ENCODE peak calls at places on chromosome 1, in eight cellular contexts. One of them, this sample, is unnamed.

GRCh38 chr1:183630748-183631147 is 4.8 kb downstream of the ARPC5 start:
- DNase-seq in ovary: no peak
- DNase-seq in sigmoid colon: no peak
- DNase-seq in stomach: no peak
- DNase-seq in H1: no peak
- DNase-seq in A549: no peak
- DNase-seq in transverse colon: no peak
- DNase-seq in suprapubic skin: no peak
- DNase-seq in this sample: no peak

GRCh38 chr1:245984390-245985155 is 522.5 kb downstream of the SMYD3 start:
- DNase-seq in ovary: no peak
- DNase-seq in sigmoid colon: no peak
- DNase-seq in stomach: no peak
- DNase-seq in H1: no peak
- DNase-seq in A549: no peak
- DNase-seq in transverse colon: no peak
- DNase-seq in suprapubic skin: no peak
- DNase-seq in this sample: no peak

GRCh38 chr1:84164567-84165021 is 20.5 kb downstream of the PRKACB start:
- DNase-seq in ovary: no peak
- DNase-seq in sigmoid colon: no peak
- DNase-seq in stomach: no peak
- DNase-seq in H1: no peak
- DNase-seq in A549: no peak
- DNase-seq in transverse colon: no peak
- DNase-seq in suprapubic skin: no peak
- DNase-seq in this sample: no peak

GRCh38 chr1:73868824-73869223 is 329.2 kb downstream of the LRRIQ3 start:
- DNase-seq in ovary: no peak
- DNase-seq in sigmoid colon: no peak
- DNase-seq in stomach: no peak
- DNase-seq in H1: no peak
- DNase-seq in A549: no peak
- DNase-seq in transverse colon: no peak
- DNase-seq in suprapubic skin: no peak
- DNase-seq in this sample: no peak

GRCh38 chr1:44523747-44524146 is 118.7 kb downstream of the RNF220 start:
- DNase-seq in ovary: no peak
- DNase-seq in sigmoid colon: no peak
- DNase-seq in stomach: no peak
- DNase-seq in H1: no peak
- DNase-seq in A549: no peak
- DNase-seq in transverse colon: no peak
- DNase-seq in suprapubic skin: no peak
- DNase-seq in this sample: no peak

GRCh38 chr1:10932088-10932487 is 80.4 kb upstream of the TARDBP start:
- DNase-seq in ovary: no peak
- DNase-seq in sigmoid colon: no peak
- DNase-seq in stomach: no peak
- DNase-seq in H1: no peak
- DNase-seq in A549: no peak
- DNase-seq in transverse colon: no peak
- DNase-seq in suprapubic skin: no peak
- DNase-seq in this sample: no peak

GRCh38 chr1:186730951-186731350 is 50.7 kb upstream of the PTGS2 start:
- DNase-seq in ovary: no peak
- DNase-seq in sigmoid colon: no peak
- DNase-seq in stomach: no peak
- DNase-seq in H1: no peak
- DNase-seq in A549: no peak
- DNase-seq in transverse colon: no peak
- DNase-seq in suprapubic skin: no peak
- DNase-seq in this sample: no peak

GRCh38 chr1:4586611-4587010 is 67.8 kb upstream of the AJAP1 start:
- DNase-seq in ovary: no peak
- DNase-seq in sigmoid colon: no peak
- DNase-seq in stomach: no peak
- DNase-seq in H1: no peak
- DNase-seq in A549: no peak
- DNase-seq in transverse colon: no peak
- DNase-seq in suprapubic skin: no peak
- DNase-seq in this sample: no peak

GRCh38 chr1:227913969-227914791 is 33.6 kb downstream of the WNT9A start:
- DNase-seq in ovary: no peak
- DNase-seq in sigmoid colon: no peak
- DNase-seq in stomach: no peak
- DNase-seq in H1: no peak
- DNase-seq in A549: no peak
- DNase-seq in transverse colon: no peak
- DNase-seq in suprapubic skin: no peak
- DNase-seq in this sample: no peak

GRCh38 chr1:153307221-153307600 is 5.5 kb downstream of the PGLYRP3 start:
- DNase-seq in ovary: no peak
- DNase-seq in sigmoid colon: no peak
- DNase-seq in stomach: no peak
- DNase-seq in H1: no peak
- DNase-seq in A549: no peak
- DNase-seq in transverse colon: no peak
- DNase-seq in suprapubic skin: no peak
- DNase-seq in this sample: no peak

GRCh38 chr1:232283864-232284263 is 346.1 kb downstream of the SIPA1L2 start:
- DNase-seq in ovary: no peak
- DNase-seq in sigmoid colon: no peak
- DNase-seq in stomach: no peak
- DNase-seq in H1: no peak
- DNase-seq in A549: no peak
- DNase-seq in transverse colon: no peak
- DNase-seq in suprapubic skin: no peak
- DNase-seq in this sample: no peak

GRCh38 chr1:28871631-28872401 is 42.6 kb upstream of the EPB41 start:
- DNase-seq in ovary: no peak
- DNase-seq in sigmoid colon: no peak
- DNase-seq in stomach: no peak
- DNase-seq in H1: no peak
- DNase-seq in A549: no peak
- DNase-seq in transverse colon: no peak
- DNase-seq in suprapubic skin: no peak
- DNase-seq in this sample: no peak

GRCh38 chr1:7026188-7026587 is 240.9 kb downstream of the CAMTA1 start:
- DNase-seq in ovary: no peak
- DNase-seq in sigmoid colon: no peak
- DNase-seq in stomach: no peak
- DNase-seq in H1: no peak
- DNase-seq in A549: peak
- DNase-seq in transverse colon: no peak
- DNase-seq in suprapubic skin: no peak
- DNase-seq in this sample: no peak

GRCh38 chr1:179588425-179589024 is 3.1 kb upstream of the TDRD5 start:
- DNase-seq in ovary: no peak
- DNase-seq in sigmoid colon: no peak
- DNase-seq in stomach: no peak
- DNase-seq in H1: no peak
- DNase-seq in A549: no peak
- DNase-seq in transverse colon: no peak
- DNase-seq in suprapubic skin: no peak
- DNase-seq in this sample: no peak

GRCh38 chr1:210098376-210098775 is 134.2 kb upstream of the SERTAD4 start:
- DNase-seq in ovary: no peak
- DNase-seq in sigmoid colon: no peak
- DNase-seq in stomach: no peak
- DNase-seq in H1: no peak
- DNase-seq in A549: no peak
- DNase-seq in transverse colon: no peak
- DNase-seq in suprapubic skin: no peak
- DNase-seq in this sample: no peak

GRCh38 chr1:210099921-210100320 is 132.7 kb upstream of the SERTAD4 start:
- DNase-seq in ovary: no peak
- DNase-seq in sigmoid colon: no peak
- DNase-seq in stomach: no peak
- DNase-seq in H1: no peak
- DNase-seq in A549: no peak
- DNase-seq in transverse colon: no peak
- DNase-seq in suprapubic skin: no peak
- DNase-seq in this sample: no peak

DNA sequence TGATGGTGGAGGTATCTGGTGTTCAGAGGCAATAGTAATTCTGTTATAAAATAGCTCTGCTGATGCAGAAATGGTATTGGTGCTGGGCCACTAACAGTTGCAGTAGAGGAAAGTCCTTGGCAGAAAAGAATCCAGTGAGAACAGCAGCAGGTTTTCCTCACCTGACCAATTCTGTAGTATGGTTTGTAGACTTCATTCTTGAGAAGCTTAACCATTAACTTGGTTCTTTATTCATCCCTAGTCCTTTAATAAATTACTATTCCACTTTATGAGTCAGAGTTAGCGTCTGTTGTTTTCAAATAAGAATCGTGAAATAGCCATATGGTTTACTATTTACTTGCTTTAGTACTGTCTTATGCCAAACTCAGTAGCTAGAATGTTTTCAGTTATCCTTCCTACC is 128.5 kb upstream of the SERTAD4 start:
- DNase-seq in ovary: no peak
- DNase-seq in sigmoid colon: no peak
- DNase-seq in stomach: no peak
- DNase-seq in H1: no peak
- DNase-seq in A549: no peak
- DNase-seq in transverse colon: no peak
- DNase-seq in suprapubic skin: no peak
- DNase-seq in this sample: no peak
- TF ChIP-seq EP300 in ovary: no peak
- TF ChIP-seq EP300 in sigmoid colon: no peak
- TF ChIP-seq EP300 in stomach: no peak
- TF ChIP-seq EP300 in H1: no peak
- TF ChIP-seq EP300 in A549: no peak
- TF ChIP-seq EP300 in transverse colon: no peak
- TF ChIP-seq EP300 in suprapubic skin: no peak
- TF ChIP-seq EP300 in this sample: no peak

GRCh38 chr1:160401972-160402795 is 1.8 kb downstream of the VANGL2 start:
- DNase-seq in ovary: no peak
- DNase-seq in sigmoid colon: no peak
- DNase-seq in stomach: no peak
- DNase-seq in H1: no peak
- DNase-seq in A549: no peak
- DNase-seq in transverse colon: no peak
- DNase-seq in suprapubic skin: no peak
- DNase-seq in this sample: no peak
- H3K4me3 ChIP-seq in ovary: no peak
- H3K4me3 ChIP-seq in sigmoid colon: peak
- H3K4me3 ChIP-seq in stomach: peak
- H3K4me3 ChIP-seq in H1: peak
- H3K4me3 ChIP-seq in A549: no peak
- H3K4me3 ChIP-seq in transverse colon: no peak
- H3K4me3 ChIP-seq in suprapubic skin: peak
- H3K4me3 ChIP-seq in this sample: no peak

DNA sequence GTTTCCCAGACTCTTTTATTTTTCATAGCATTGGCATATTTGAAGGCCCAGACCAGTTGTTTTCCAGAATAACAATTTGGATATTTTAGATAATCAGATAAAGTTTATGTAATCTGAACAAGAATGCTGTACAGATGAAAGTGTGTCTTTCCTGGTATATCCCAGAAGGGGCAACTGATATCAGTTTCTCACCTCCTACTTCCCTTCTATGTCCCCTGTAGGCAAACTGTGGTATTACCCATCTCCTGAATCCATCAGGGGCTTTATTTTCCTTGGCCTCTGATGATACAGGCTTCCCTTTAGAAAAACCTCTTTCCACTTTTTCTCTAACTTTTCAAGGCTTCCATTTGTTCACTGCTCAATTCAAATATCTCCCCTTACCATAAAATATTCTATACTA is 87.5 kb upstream of the RGS1 start:
- DNase-seq in ovary: no peak
- DNase-seq in sigmoid colon: no peak
- DNase-seq in stomach: no peak
- DNase-seq in H1: no peak
- DNase-seq in A549: peak
- DNase-seq in transverse colon: no peak
- DNase-seq in suprapubic skin: no peak
- DNase-seq in this sample: no peak
- TF ChIP-seq CTCF in ovary: no peak
- TF ChIP-seq CTCF in sigmoid colon: no peak
- TF ChIP-seq CTCF in stomach: no peak
- TF ChIP-seq CTCF in H1: peak
- TF ChIP-seq CTCF in A549: no peak
- TF ChIP-seq CTCF in transverse colon: no peak
- TF ChIP-seq CTCF in suprapubic skin: no peak
- TF ChIP-seq CTCF in this sample: no peak

GRCh38 chr1:230463760-230464159 is 37.6 kb upstream of the PGBD5 start:
- DNase-seq in ovary: no peak
- DNase-seq in sigmoid colon: no peak
- DNase-seq in stomach: no peak
- DNase-seq in H1: no peak
- DNase-seq in A549: no peak
- DNase-seq in transverse colon: no peak
- DNase-seq in suprapubic skin: no peak
- DNase-seq in this sample: no peak

GRCh38 chr1:230463326-230463725 is 37.2 kb upstream of the PGBD5 start:
- DNase-seq in ovary: no peak
- DNase-seq in sigmoid colon: no peak
- DNase-seq in stomach: no peak
- DNase-seq in H1: no peak
- DNase-seq in A549: no peak
- DNase-seq in transverse colon: no peak
- DNase-seq in suprapubic skin: no peak
- DNase-seq in this sample: no peak

GRCh38 chr1:230464618-230465017 is 38.5 kb upstream of the PGBD5 start:
- DNase-seq in ovary: no peak
- DNase-seq in sigmoid colon: no peak
- DNase-seq in stomach: no peak
- DNase-seq in H1: no peak
- DNase-seq in A549: no peak
- DNase-seq in transverse colon: no peak
- DNase-seq in suprapubic skin: no peak
- DNase-seq in this sample: no peak

GRCh38 chr1:230469271-230469670 is 43.1 kb upstream of the PGBD5 start:
- DNase-seq in ovary: no peak
- DNase-seq in sigmoid colon: no peak
- DNase-seq in stomach: no peak
- DNase-seq in H1: no peak
- DNase-seq in A549: no peak
- DNase-seq in transverse colon: no peak
- DNase-seq in suprapubic skin: no peak
- DNase-seq in this sample: no peak

DNA sequence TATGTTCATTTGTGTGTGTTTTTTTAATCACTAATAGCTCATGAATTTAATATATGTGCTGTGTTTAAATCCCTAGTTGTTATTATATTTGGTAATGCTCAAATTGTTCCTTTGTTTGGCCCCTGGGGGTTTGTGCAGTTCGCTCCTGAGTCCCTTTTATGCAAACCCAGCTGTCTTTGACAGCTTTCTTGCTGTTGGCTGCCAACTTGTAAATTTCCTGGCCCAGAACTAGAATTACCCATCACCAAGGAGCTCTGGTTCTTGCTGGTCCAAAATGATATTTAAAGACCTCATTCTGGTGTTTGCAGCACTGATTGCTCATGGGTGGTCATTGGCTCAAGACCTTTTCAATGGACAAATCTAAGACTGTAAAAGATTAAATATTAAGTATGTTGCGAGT is 39.6 kb upstream of the PGBD5 start:
- DNase-seq in ovary: no peak
- DNase-seq in sigmoid colon: no peak
- DNase-seq in stomach: no peak
- DNase-seq in H1: no peak
- DNase-seq in A549: no peak
- DNase-seq in transverse colon: no peak
- DNase-seq in suprapubic skin: no peak
- DNase-seq in this sample: no peak
- TF ChIP-seq EP300 in ovary: no peak
- TF ChIP-seq EP300 in sigmoid colon: no peak
- TF ChIP-seq EP300 in stomach: no peak
- TF ChIP-seq EP300 in H1: no peak
- TF ChIP-seq EP300 in A549: no peak
- TF ChIP-seq EP300 in transverse colon: no peak
- TF ChIP-seq EP300 in suprapubic skin: no peak
- TF ChIP-seq EP300 in this sample: no peak